ENCODE peak calls at places on chromosomes 7 and 10, in seven cellular contexts. J is HL-60, D is prostate gland, Q is suprapubic skin, V is K562, E is stomach, U is HepG2. T is an unnamed sample.

GRCh38 chr7:100875356-100875751 is 451 bp downstream of the SRRT start:
- DNase-seq in J (no peak), V (no peak), U (peak; percentile 40), E (no peak), D (no peak), Q (no peak), T (no peak)

GRCh38 chr10:22017283-22018020 is 13.9 kb upstream of the DNAJC1 start:
- DNase-seq in V (peak; percentile 37), U (no peak), Q (no peak), E (no peak), D (no peak), J (no peak), T (no peak)

GRCh38 chr7:1105189-1105588 is 17.3 kb downstream of the GPER1 start:
- DNase-seq in D (no peak), J (no peak), V (no peak), Q (no peak), E (no peak), U (no peak), T (peak; percentile 63)

GRCh38 chr10:48442090-48442808 is 135.8 kb downstream of the MAPK8 start:
- DNase-seq in Q (no peak), U (no peak), V (no peak), E (no peak), J (no peak), D (no peak), T (peak; percentile 58)

GRCh38 chr10:46042527-46042926 is 3.5 kb downstream of the MSMB start:
- DNase-seq in U (no peak), Q (no peak), V (no peak), E (no peak), D (no peak), J (no peak), T (no peak)

GRCh38 chr10:73113543-73113942 is 3.3 kb downstream of the NUDT13 start:
- DNase-seq in U (no peak), V (no peak), J (no peak), E (no peak), D (no peak), Q (no peak), T (no peak)

GRCh38 chr7:148727501-148728278 is 29.0 kb downstream of the CUL1 start:
- DNase-seq in J (no peak), E (no peak), U (no peak), Q (no peak), V (no peak), D (no peak), T (no peak)

GRCh38 chr10:105950410-105950809 is 1214.1 kb downstream of the SORCS1 start:
- DNase-seq in U (peak; percentile 13), V (peak; percentile 11), D (peak; percentile 6), Q (no peak), J (peak; percentile 4), E (peak; percentile 54), T (no peak)

GRCh38 chr10:113385021-113385975 is 167.6 kb upstream of the HABP2 start:
- DNase-seq in U (peak; percentile 71), E (peak; percentile 81), J (peak; percentile 13), D (peak; percentile 86), Q (peak; percentile 91), V (peak; percentile 19), T (peak; percentile 86)

GRCh38 chr10:131788386-131788785 is 112.4 kb upstream of the PPP2R2D start:
- DNase-seq in Q (peak; percentile 67), E (peak; percentile 21), D (no peak), J (no peak), V (no peak), U (no peak), T (no peak)

GRCh38 chr7:105874055-105874454 is 2.3 kb downstream of the ATXN7L1 start:
- DNase-seq in Q (no peak), J (no peak), E (no peak), V (no peak), D (no peak), U (no peak), T (no peak)

GRCh38 chr10:24505759-24506158 is 217.9 kb downstream of the ARHGAP21 start:
- DNase-seq in D (peak; percentile 80), V (no peak), J (no peak), U (no peak), Q (no peak), E (no peak), T (no peak)

GRCh38 chr10:24501312-24501711 is 222.4 kb downstream of the ARHGAP21 start:
- DNase-seq in V (no peak), J (no peak), E (no peak), Q (no peak), D (no peak), U (no peak), T (no peak)

GRCh38 chr10:24503627-24504320 is 219.9 kb downstream of the ARHGAP21 start:
- DNase-seq in E (peak; percentile 64), D (peak; percentile 46), U (peak; percentile 63), V (peak; percentile 56), Q (no peak), J (no peak), T (no peak)
- TF ChIP-seq POLR2AphosphoS5 in E (no peak), D (no peak), U (no peak), V (no peak), Q (no peak), J (no peak), T (no peak)

DNA sequence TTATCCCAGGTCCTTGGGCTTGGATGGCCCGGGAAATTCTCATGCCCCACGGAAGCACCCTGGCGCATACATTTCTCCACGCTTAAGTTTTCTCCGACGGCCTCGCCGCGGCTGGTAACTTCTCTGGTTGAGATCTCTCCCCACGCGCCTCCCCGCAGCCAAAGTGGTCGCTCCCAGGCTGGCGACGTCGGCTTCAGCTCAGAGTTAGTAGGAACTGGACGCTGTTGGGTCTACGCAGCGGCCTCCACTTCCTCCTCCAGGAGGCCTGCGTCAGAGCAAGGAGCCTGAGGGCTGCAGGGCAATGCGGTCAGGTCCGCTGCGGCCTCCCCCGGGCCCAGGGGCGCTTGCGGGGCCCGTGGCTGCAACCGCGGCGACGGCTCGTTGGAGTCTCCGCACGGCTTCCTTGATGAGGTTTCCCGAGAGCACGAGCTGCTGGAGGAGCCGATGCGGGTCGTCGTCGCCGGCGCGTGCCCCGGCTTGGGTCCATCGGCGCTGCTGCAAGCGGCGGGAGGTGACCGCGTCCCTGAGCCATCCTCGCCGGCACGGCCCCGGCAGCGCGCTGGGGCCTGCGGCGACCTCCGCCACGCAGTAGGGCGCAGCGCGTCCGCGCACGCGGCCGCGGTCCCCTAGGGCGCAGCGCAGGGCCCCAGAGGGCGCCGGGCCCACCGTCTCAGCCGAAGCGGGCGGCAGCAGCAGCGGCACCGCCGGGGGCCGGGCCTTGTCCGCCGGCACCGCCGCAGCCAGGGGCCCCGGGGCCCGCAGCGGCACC is 744 bp downstream of the FRAT2 start:
- DNase-seq in U (no peak), E (peak; percentile 62), V (peak; percentile 51), D (no peak), J (peak; percentile 70), Q (peak; percentile 85), T (peak; percentile 93)
- TF ChIP-seq POLR2AphosphoS5 in U (no peak), E (peak; percentile 61), V (no peak), D (no peak), J (peak; percentile 77), Q (no peak), T (peak; percentile 86)

DNA sequence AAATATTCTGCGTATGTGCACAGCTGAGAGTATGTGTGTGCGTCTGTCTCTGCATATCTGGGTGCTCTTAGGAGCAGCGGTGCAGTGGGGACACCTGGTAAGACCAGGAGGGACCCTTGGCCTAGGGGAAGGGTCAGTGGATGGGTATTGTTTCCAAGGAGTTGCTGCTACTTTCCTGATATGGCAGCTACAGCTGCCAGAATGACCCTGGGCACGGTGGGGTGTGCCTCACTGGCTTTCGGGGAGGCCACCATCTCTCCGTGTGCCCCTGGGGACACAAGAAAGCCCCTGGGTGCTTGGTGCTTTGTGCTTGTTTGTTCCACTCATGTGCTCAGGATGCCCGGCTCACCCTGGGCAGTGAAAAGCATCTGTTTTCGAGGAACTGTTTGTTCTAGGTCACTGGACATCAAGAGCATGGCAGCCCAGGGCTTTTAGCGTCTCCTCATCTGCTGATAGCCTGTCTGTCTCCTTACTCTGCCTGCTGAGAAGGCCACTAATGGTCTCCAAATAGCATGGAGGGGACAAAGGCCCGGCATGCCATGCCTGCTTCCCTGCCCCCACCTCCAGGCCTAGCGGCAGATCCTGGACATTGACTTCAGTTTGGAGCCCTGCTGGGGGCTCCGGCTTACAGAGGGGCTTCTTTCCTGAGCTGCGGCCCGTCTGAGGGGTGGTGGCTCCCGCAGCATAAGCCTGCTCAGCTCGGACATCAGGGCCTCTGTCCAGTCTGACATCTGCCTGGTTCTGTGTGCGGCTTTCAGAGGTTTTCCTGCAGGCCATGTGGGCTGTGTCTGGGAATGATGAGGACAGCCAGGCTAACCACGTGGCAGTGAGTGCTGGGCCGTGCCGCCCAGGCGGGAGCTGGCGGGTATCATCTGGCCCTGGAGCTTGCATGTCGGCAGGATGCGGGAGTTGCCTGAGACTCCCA is 8.9 kb downstream of the PFKFB3 start:
- DNase-seq in E (no peak), V (no peak), Q (no peak), J (no peak), D (no peak), U (no peak), T (no peak)
- TF ChIP-seq POLR2AphosphoS5 in E (no peak), V (no peak), Q (no peak), J (no peak), D (no peak), U (no peak), T (peak; percentile 77)

GRCh38 chr10:69861251-69862240 is 59.8 kb downstream of the COL13A1 start:
- DNase-seq in E (no peak), J (peak; percentile 12), D (no peak), V (no peak), Q (no peak), U (peak; percentile 34), T (no peak)
- TF ChIP-seq POLR2AphosphoS5 in E (peak; percentile 73), J (no peak), D (peak; percentile 69), V (no peak), Q (peak; percentile 93), U (no peak), T (no peak)

GRCh38 chr10:63628526-63629362 is 107.5 kb downstream of the REEP3 start:
- DNase-seq in V (peak; percentile 46), Q (no peak), D (peak; percentile 67), J (peak; percentile 82), E (peak; percentile 60), U (peak; percentile 23), T (no peak)

GRCh38 chr10:63630085-63630927 is 109.1 kb downstream of the REEP3 start:
- DNase-seq in Q (peak; percentile 94), V (peak; percentile 96), U (peak; percentile 69), J (peak; percentile 77), D (peak; percentile 91), E (peak; percentile 91), T (peak; percentile 94)

GRCh38 chr10:63627881-63628296 is 106.7 kb downstream of the REEP3 start:
- DNase-seq in Q (no peak), J (peak; percentile 25), V (no peak), D (no peak), U (no peak), E (no peak), T (no peak)

GRCh38 chr10:63630928-63631685 is 109.9 kb downstream of the REEP3 start:
- DNase-seq in U (no peak), V (no peak), J (no peak), E (no peak), D (no peak), Q (no peak), T (no peak)

DNA sequence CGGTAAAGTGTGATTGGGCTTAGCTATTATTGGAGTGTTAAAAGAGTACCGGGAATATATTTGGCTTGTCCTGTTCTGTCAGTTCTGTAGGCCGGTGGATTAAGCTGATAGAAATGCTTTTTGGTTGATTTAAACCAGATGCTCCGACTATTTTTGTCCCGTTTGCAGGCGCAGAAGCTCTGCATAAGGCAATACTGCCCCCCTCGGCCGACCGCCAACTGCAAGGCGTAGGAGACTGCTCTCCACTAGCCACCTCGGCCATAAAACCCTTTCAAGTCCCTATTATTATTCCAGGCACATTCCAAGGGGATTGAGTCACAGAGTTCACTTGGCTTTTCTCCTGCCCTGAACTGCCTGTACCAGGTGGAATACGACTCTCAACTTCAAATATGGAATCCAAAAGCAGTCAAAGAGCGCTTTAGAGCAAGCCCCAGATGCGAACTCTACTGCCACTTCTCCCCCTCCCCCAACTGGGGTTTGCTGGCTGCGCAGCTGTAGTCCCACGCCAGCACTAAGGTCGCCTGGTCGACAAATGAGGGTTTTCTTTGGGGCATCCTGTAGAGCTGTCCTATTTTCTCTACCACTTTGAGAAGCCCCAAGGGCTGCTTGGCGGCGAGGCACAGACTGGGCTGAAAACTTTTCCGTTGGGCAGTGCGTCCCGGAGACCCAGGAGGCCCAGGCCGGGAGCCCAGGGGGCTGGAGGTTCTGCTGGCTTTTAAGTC is 108.3 kb downstream of the REEP3 start:
- DNase-seq in D (peak; percentile 96), V (peak; percentile 53), Q (peak; percentile 97), J (no peak), U (peak; percentile 76), E (peak; percentile 94), T (peak; percentile 96)
- TF ChIP-seq POLR2AphosphoS5 in D (peak; percentile 91), V (no peak), Q (no peak), J (no peak), U (no peak), E (peak; percentile 65), T (peak; percentile 24)